ENCODE peak calls at places on chromosome 13, in seven cellular contexts. M, G, E, Y, V, Z and B are unnamed samples.

GRCh38 chr13:20340136-20340758 is 108.1 kb upstream of the GJB6 start:
- DNase-seq in M (no peak), G (no peak), E (no peak), Y (no peak), V (no peak), Z (no peak), B (no peak)

GRCh38 chr13:40776681-40777165 is 5.7 kb upstream of the MRPS31 start:
- DNase-seq in M (no peak), G (peak), E (no peak), Y (no peak), V (no peak), Z (no peak), B (no peak)

GRCh38 chr13:49603318-49603717 is 18.0 kb upstream of the RCBTB1 start:
- DNase-seq in M (no peak), G (no peak), E (no peak), Y (no peak), V (no peak), Z (no peak), B (no peak)

GRCh38 chr13:59356607-59357006 is 807.1 kb downstream of the DIAPH3 start:
- DNase-seq in M (no peak), G (no peak), E (no peak), Y (no peak), V (no peak), Z (no peak), B (no peak)

GRCh38 chr13:104837756-104838155 is 1697.7 kb downstream of the EFNB2 start:
- DNase-seq in M (no peak), G (no peak), E (no peak), Y (no peak), V (no peak), Z (no peak), B (no peak)

GRCh38 chr13:27183561-27184147 is 12.0 kb upstream of the USP12 start:
- DNase-seq in M (no peak), G (no peak), E (no peak), Y (no peak), V (no peak), Z (no peak), B (no peak)

GRCh38 chr13:114132419-114133121 is at the start of gene RASA3:
- DNase-seq in M (no peak), G (peak), E (peak), Y (peak), V (no peak), Z (peak), B (peak)

GRCh38 chr13:110714798-110715394 is 1.4 kb downstream of the ING1 start:
- DNase-seq in M (peak), G (no peak), E (no peak), Y (no peak), V (no peak), Z (no peak), B (no peak)

GRCh38 chr13:111359237-111359915 is 38.9 kb downstream of the TEX29 start:
- DNase-seq in M (no peak), G (no peak), E (no peak), Y (no peak), V (no peak), Z (no peak), B (no peak)

GRCh38 chr13:40446365-40446764 is 220.1 kb downstream of the FOXO1 start:
- DNase-seq in M (no peak), G (no peak), E (no peak), Y (no peak), V (no peak), Z (no peak), B (no peak)

GRCh38 chr13:22592515-22592914 is 588.3 kb upstream of the SGCG start:
- DNase-seq in M (no peak), G (no peak), E (no peak), Y (no peak), V (no peak), Z (no peak), B (no peak)

GRCh38 chr13:49810825-49811526 is 18.5 kb upstream of the KPNA3 start:
- DNase-seq in M (peak), G (no peak), E (no peak), Y (no peak), V (no peak), Z (no peak), B (no peak)

GRCh38 chr13:50299546-50300249 is 284.5 kb downstream of the KCNRG start:
- DNase-seq in M (no peak), G (no peak), E (no peak), Y (no peak), V (no peak), Z (no peak), B (no peak)

DNA sequence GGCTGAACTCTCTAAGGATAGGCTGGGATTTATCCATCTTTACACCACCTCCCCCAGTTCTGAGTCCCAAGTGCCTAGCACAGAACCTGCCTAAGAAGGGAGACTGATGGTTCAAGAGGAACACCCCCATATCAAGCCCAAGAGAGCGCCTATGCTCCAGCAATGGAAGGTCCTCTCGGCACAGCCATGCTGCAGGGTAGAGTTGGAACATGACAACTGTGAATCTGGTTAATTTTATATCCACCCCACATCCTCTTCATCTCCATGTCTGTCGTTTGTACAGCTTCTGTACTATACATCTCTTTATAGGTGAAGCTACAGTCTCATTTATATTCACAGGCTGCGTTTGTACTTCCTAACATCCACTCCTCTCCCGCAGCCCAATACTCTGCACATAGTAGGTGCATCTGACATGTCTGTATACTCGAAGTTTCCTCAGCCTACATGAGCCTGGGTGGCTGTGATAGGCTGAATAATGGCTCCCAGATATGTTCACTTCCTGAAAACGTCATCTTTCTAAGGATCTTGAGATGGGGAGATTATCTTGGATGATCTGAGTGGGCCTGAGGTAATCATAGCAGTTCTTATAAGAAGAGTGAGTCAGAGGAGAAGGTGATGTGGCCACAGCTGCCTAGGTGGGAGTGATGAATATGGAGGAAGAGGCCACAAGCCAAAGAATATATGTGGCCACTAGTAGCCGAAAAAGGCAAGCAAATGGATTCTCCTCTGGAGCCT is 84.1 kb downstream of the AKAP11 start:
- DNase-seq in M (no peak), G (no peak), E (no peak), Y (no peak), V (no peak), Z (no peak), B (no peak)
- TF ChIP-seq TAF1 in M (no peak), G (no peak), E (no peak), Y (no peak), V (no peak), Z (no peak), B (no peak)

DNA sequence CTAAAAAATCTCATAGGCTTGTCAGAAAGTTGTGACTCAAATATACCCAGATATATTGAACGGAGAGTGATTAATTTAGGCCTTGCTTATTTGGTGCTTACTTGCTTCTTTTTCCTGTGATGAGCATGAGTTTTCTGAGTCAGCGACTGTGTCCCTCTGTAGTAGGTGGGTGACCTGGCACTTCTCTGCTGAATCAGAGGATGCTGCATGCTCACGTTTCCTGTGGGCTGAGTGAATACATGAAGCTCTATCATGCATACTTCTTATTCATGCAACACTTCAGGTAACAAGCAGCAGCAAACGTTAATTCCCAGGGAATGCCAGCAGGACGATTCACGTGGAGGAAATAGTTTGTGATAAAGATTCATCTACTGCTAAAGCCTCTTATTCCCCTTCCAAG is 245.1 kb downstream of the KLF5 start:
- DNase-seq in M (no peak), G (no peak), E (no peak), Y (peak), V (no peak), Z (no peak), B (no peak)
- TF ChIP-seq TAF1 in M (no peak), G (no peak), E (no peak), Y (no peak), V (no peak), Z (no peak), B (no peak)

DNA sequence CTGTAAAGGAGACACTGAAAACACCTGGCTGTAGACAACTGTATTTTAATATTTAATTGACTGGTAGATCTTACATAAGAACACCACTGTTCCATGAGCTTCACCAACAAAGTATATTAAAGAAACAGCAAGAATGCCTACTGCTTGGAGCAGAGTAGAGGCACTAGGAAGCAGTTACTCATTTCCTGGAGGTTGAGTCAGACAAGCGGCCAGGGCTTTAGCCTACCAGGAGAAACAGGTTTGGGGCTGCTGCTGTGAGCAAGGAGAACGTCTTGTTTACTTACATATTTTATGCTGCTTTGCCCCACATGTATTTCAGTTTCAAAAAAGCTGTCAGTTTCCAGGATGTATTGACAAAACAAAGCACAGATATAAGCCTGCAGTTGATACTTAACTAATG is 33.4 kb downstream of the ALG5 start:
- DNase-seq in M (no peak), G (no peak), E (no peak), Y (no peak), V (no peak), Z (no peak), B (no peak)
- TF ChIP-seq TAF1 in M (no peak), G (no peak), E (no peak), Y (no peak), V (no peak), Z (no peak), B (no peak)

GRCh38 chr13:102847272-102848234 is 1.7 kb downstream of the ERCC5 start:
- DNase-seq in M (no peak), G (no peak), E (peak), Y (no peak), V (no peak), Z (no peak), B (no peak)

GRCh38 chr13:102845289-102845629 is 573 bp upstream of the ERCC5 start:
- DNase-seq in M (no peak), G (no peak), E (no peak), Y (no peak), V (no peak), Z (no peak), B (no peak)

GRCh38 chr13:102845630-102846260 is at the start of gene ERCC5:
- DNase-seq in M (peak), G (peak), E (peak), Y (peak), V (peak), Z (peak), B (peak)

GRCh38 chr13:102848956-102849355 is 3.1 kb downstream of the ERCC5 start:
- DNase-seq in M (no peak), G (no peak), E (no peak), Y (no peak), V (no peak), Z (no peak), B (no peak)

DNA sequence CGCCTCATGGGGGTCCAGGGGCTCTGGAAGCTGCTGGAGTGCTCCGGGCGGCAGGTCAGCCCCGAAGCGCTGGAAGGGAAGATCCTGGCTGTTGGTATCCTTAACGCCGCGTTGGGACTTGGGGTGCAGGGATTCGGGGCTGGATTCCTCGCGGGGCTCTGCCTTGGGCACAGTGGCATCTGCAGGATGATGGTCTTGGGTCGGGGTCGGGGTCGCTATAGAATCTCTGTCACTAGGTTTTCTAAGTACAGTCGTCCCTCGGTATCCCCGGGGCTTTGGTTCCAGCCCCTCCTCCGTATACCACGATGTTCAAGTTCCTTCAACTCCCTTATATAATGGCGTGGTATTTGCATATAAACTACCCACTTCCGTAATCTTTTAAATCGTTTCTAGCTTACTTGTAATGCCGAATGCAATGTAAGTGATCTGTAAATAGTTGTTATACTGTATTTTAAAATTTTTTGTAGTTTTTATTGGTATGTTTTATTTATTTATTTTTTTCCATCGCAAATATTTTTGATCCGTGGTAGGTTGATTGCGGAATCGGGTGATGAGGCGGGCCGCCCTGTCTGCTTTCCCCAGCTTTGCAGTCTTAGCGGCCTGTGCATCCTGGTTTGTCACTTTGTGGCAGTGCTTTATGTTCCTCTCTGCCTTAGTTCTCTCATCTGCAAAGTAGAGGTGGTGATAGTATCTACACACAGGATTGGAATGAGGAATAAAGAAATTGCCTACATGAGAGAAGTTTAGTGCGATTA is 606 bp downstream of the ERCC5 start:
- DNase-seq in M (peak), G (no peak), E (peak), Y (no peak), V (no peak), Z (no peak), B (no peak)
- TF ChIP-seq TAF1 in M (no peak), G (no peak), E (no peak), Y (no peak), V (no peak), Z (no peak), B (peak)

DNA sequence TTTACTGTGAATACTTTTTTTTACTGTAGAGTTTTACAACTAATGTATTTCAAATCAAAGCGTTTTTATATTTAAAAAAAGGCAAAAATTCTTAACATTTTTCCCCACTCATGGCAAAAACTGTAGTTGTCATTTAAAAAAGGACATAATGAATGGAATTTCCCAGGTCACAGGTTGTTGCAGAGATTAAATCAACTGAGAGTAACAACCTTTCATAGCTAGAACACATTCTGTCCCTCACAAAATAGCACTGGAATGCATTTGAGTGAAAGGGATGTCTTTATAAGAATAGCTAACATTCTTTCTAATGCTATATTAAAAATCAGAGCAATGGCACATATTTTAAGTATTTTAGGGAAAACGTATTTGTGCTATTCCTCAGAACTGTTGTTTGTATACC is 1393.3 kb upstream of the ATXN8OS start:
- DNase-seq in M (no peak), G (no peak), E (no peak), Y (no peak), V (no peak), Z (no peak), B (no peak)
- TF ChIP-seq TAF1 in M (no peak), G (no peak), E (no peak), Y (no peak), V (no peak), Z (no peak), B (no peak)

DNA sequence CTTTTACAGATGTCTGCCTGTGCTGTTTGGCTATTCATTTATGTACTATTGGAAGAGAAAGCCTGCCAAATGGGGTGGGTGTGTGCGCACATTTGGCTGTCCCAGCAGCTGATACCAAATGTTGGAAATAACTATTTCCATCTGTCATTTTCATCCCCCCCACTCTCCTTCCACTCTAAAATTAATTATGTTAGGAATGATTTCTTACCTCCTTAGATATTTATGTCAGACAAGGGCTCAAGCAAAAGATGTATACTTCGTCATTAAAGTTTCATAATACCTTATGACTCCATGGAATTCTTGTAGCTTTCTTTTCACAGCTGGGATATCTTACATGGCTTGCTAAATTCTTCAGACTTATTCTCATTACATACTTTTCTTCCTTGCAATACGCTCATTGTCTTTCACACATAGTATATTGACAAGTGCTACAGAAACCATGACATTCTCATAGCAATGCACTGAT is 18.6 kb downstream of the ITM2B start:
- DNase-seq in M (no peak), G (no peak), E (no peak), Y (no peak), V (no peak), Z (no peak), B (no peak)
- TF ChIP-seq TAF1 in M (no peak), G (no peak), E (no peak), Y (no peak), V (no peak), Z (no peak), B (no peak)

DNA sequence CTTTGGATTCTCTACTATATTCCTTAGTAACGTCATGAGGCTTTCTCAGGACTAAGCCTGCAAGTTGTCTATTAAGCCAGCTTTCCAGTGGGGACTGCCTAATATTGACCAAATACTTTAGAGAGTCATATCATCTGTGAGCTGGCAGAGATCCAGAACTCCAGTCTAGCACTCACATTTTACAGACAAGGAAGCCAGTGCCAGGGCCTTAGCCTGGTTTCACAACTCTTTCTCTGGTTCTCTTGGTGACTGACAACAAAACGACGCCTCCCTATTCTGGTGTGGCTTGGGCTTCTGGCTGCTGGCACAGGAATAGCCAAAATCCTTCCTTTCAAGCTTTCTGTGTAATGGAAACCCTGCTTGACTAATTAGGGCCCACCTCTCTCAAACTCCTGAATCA is 75.0 kb upstream of the UBL3 start:
- DNase-seq in M (peak), G (no peak), E (peak), Y (no peak), V (no peak), Z (no peak), B (no peak)
- TF ChIP-seq TAF1 in M (no peak), G (no peak), E (no peak), Y (no peak), V (no peak), Z (no peak), B (no peak)

GRCh38 chr13:34201050-34201913 is 383.3 kb downstream of the RFC3 start:
- DNase-seq in M (peak), G (no peak), E (no peak), Y (no peak), V (no peak), Z (no peak), B (no peak)
- TF ChIP-seq TAF1 in M (no peak), G (no peak), E (no peak), Y (no peak), V (no peak), Z (no peak), B (no peak)